ENCODE peak calls at places on chromosomes 2 and 18, in six cellular contexts. One of them, this sample, is unnamed. For H3K4me1, the result is how much of the 10 kb centered on the place peaks cover.

GRCh38 chr2:215979615-215980014 is 33.7 kb downstream of the MREG start:
- DNase-seq in upper lobe of right lung: no peak
- DNase-seq in lower lobe of right lung: no peak
- DNase-seq in right atrium auricular region: no peak
- DNase-seq in thyroid gland: no peak
- DNase-seq in gastrocnemius medialis: no peak
- DNase-seq in this sample: no peak

GRCh38 chr2:105325389-105325963 is 4.1 kb downstream of the TGFBRAP1 start:
- DNase-seq in lower lobe of right lung: no peak
- DNase-seq in gastrocnemius medialis: no peak
- DNase-seq in upper lobe of right lung: no peak
- DNase-seq in right atrium auricular region: no peak
- DNase-seq in thyroid gland: no peak
- DNase-seq in this sample: no peak

GRCh38 chr2:10048501-10049171 is 5.3 kb downstream of the KLF11 start:
- DNase-seq in right atrium auricular region: no peak
- DNase-seq in upper lobe of right lung: no peak
- DNase-seq in thyroid gland: no peak
- DNase-seq in gastrocnemius medialis: no peak
- DNase-seq in lower lobe of right lung: peak
- DNase-seq in this sample: no peak

GRCh38 chr2:112829247-112829646 is 7.3 kb downstream of the IL1B start:
- DNase-seq in right atrium auricular region: no peak
- DNase-seq in thyroid gland: no peak
- DNase-seq in upper lobe of right lung: no peak
- DNase-seq in gastrocnemius medialis: no peak
- DNase-seq in lower lobe of right lung: no peak
- DNase-seq in this sample: no peak

GRCh38 chr2:17947113-17947512 is 68.6 kb downstream of the KCNS3 start:
- DNase-seq in right atrium auricular region: no peak
- DNase-seq in upper lobe of right lung: no peak
- DNase-seq in lower lobe of right lung: no peak
- DNase-seq in gastrocnemius medialis: no peak
- DNase-seq in thyroid gland: no peak
- DNase-seq in this sample: no peak

GRCh38 chr2:37323770-37324535 is 680 bp downstream of the PRKD3 start:
- DNase-seq in right atrium auricular region: no peak
- DNase-seq in lower lobe of right lung: peak
- DNase-seq in gastrocnemius medialis: peak
- DNase-seq in upper lobe of right lung: peak
- DNase-seq in thyroid gland: peak
- DNase-seq in this sample: peak

GRCh38 chr2:180062178-180062577 is 55.1 kb upstream of the CWC22 start:
- DNase-seq in lower lobe of right lung: no peak
- DNase-seq in upper lobe of right lung: no peak
- DNase-seq in thyroid gland: no peak
- DNase-seq in gastrocnemius medialis: no peak
- DNase-seq in right atrium auricular region: no peak
- DNase-seq in this sample: no peak

GRCh38 chr18:51211552-51211951 is 14.1 kb upstream of the MEX3C start:
- DNase-seq in gastrocnemius medialis: no peak
- DNase-seq in upper lobe of right lung: no peak
- DNase-seq in thyroid gland: no peak
- DNase-seq in lower lobe of right lung: peak
- DNase-seq in right atrium auricular region: peak
- DNase-seq in this sample: no peak

GRCh38 chr2:46653539-46653938 is 174.2 kb downstream of the TMEM247 start:
- DNase-seq in upper lobe of right lung: no peak
- DNase-seq in lower lobe of right lung: no peak
- DNase-seq in right atrium auricular region: no peak
- DNase-seq in gastrocnemius medialis: no peak
- DNase-seq in thyroid gland: no peak
- DNase-seq in this sample: no peak

GRCh38 chr2:101080214-101081068 is 70.7 kb downstream of the TBC1D8 start:
- DNase-seq in upper lobe of right lung: no peak
- DNase-seq in thyroid gland: no peak
- DNase-seq in gastrocnemius medialis: peak
- DNase-seq in right atrium auricular region: no peak
- DNase-seq in lower lobe of right lung: no peak
- DNase-seq in this sample: no peak

GRCh38 chr2:203775684-203776083 is 69.2 kb downstream of the CD28 start:
- DNase-seq in lower lobe of right lung: no peak
- DNase-seq in upper lobe of right lung: no peak
- DNase-seq in thyroid gland: no peak
- DNase-seq in gastrocnemius medialis: no peak
- DNase-seq in right atrium auricular region: no peak
- DNase-seq in this sample: no peak

GRCh38 chr18:45110577-45111506 is 430.2 kb downstream of the SETBP1 start:
- DNase-seq in lower lobe of right lung: no peak
- DNase-seq in upper lobe of right lung: no peak
- DNase-seq in right atrium auricular region: no peak
- DNase-seq in gastrocnemius medialis: peak
- DNase-seq in thyroid gland: peak
- DNase-seq in this sample: peak

GRCh38 chr2:118348380-118349024 is 260.2 kb downstream of the INSIG2 start:
- DNase-seq in upper lobe of right lung: no peak
- DNase-seq in right atrium auricular region: no peak
- DNase-seq in thyroid gland: no peak
- DNase-seq in lower lobe of right lung: no peak
- DNase-seq in gastrocnemius medialis: no peak
- DNase-seq in this sample: no peak

GRCh38 chr2:187544371-187545080 is 9.7 kb downstream of the TFPI start:
- DNase-seq in upper lobe of right lung: peak
- DNase-seq in gastrocnemius medialis: no peak
- DNase-seq in thyroid gland: no peak
- DNase-seq in lower lobe of right lung: peak
- DNase-seq in right atrium auricular region: peak
- DNase-seq in this sample: peak

GRCh38 chr2:200625958-200626363 is 40.1 kb downstream of the AOX1 start:
- DNase-seq in thyroid gland: no peak
- DNase-seq in lower lobe of right lung: no peak
- DNase-seq in right atrium auricular region: no peak
- DNase-seq in gastrocnemius medialis: no peak
- DNase-seq in upper lobe of right lung: no peak
- DNase-seq in this sample: no peak

GRCh38 chr2:227079726-227080125 is 84.3 kb downstream of the COL4A4 start:
- DNase-seq in thyroid gland: no peak
- DNase-seq in right atrium auricular region: no peak
- DNase-seq in lower lobe of right lung: no peak
- DNase-seq in gastrocnemius medialis: no peak
- DNase-seq in upper lobe of right lung: no peak
- DNase-seq in this sample: no peak

GRCh38 chr2:84901593-84902120 is 3.8 kb upstream of the TMSB10 start:
- DNase-seq in lower lobe of right lung: no peak
- DNase-seq in gastrocnemius medialis: no peak
- DNase-seq in right atrium auricular region: peak
- DNase-seq in upper lobe of right lung: no peak
- DNase-seq in thyroid gland: no peak
- DNase-seq in this sample: no peak

GRCh38 chr2:14081526-14081925 is 551.0 kb upstream of the LRATD1 start:
- DNase-seq in gastrocnemius medialis: no peak
- DNase-seq in thyroid gland: no peak
- DNase-seq in lower lobe of right lung: no peak
- DNase-seq in upper lobe of right lung: no peak
- DNase-seq in right atrium auricular region: no peak
- DNase-seq in this sample: no peak

GRCh38 chr2:163757811-163758210 is 22.0 kb upstream of the FIGN start:
- DNase-seq in upper lobe of right lung: no peak
- DNase-seq in right atrium auricular region: no peak
- DNase-seq in lower lobe of right lung: no peak
- DNase-seq in gastrocnemius medialis: no peak
- DNase-seq in thyroid gland: no peak
- DNase-seq in this sample: no peak

GRCh38 chr2:186966015-186966414 is 117.0 kb upstream of the ZSWIM2 start:
- DNase-seq in thyroid gland: no peak
- DNase-seq in upper lobe of right lung: no peak
- DNase-seq in right atrium auricular region: no peak
- DNase-seq in gastrocnemius medialis: no peak
- DNase-seq in lower lobe of right lung: no peak
- DNase-seq in this sample: no peak

DNA sequence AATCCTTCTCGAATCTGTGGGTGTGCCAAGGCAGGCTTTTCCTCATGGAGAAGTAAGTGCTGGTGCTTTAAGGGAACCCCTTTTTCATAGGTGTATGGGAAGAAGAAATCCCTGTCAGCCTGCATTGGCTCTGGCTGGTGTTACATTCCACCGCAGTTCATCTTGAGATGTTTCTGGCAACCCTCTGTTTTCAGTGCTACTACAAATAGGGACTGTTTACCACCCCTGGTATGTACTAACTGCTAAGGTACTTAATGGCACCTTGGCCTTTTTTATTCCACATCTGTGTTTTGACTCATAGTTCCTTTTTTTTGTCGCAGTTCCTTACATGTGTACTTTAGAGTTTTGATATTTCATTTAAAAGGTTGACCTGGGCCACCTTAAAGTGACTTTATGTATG is 248.5 kb downstream of the FHOD3 start:
- DNase-seq in upper lobe of right lung: no peak
- DNase-seq in gastrocnemius medialis: no peak
- DNase-seq in thyroid gland: no peak
- DNase-seq in right atrium auricular region: no peak
- DNase-seq in lower lobe of right lung: no peak
- DNase-seq in this sample: no peak
- H3K27ac ChIP-seq in upper lobe of right lung: no peak
- H3K27ac ChIP-seq in gastrocnemius medialis: no peak
- H3K27ac ChIP-seq in thyroid gland: no peak
- H3K27ac ChIP-seq in right atrium auricular region: peak
- H3K27ac ChIP-seq in lower lobe of right lung: no peak
- H3K27ac ChIP-seq in this sample: no peak

GRCh38 chr18:23162473-23162872 is 27.2 kb downstream of the CABLES1 start:
- DNase-seq in thyroid gland: no peak
- DNase-seq in gastrocnemius medialis: no peak
- DNase-seq in upper lobe of right lung: no peak
- DNase-seq in lower lobe of right lung: no peak
- DNase-seq in right atrium auricular region: no peak
- DNase-seq in this sample: no peak

GRCh38 chr18:23158058-23158457 is 22.8 kb downstream of the CABLES1 start:
- DNase-seq in gastrocnemius medialis: no peak
- DNase-seq in right atrium auricular region: no peak
- DNase-seq in thyroid gland: no peak
- DNase-seq in upper lobe of right lung: no peak
- DNase-seq in lower lobe of right lung: no peak
- DNase-seq in this sample: no peak

GRCh38 chr18:23155537-23155936 is 20.3 kb downstream of the CABLES1 start:
- DNase-seq in right atrium auricular region: no peak
- DNase-seq in gastrocnemius medialis: no peak
- DNase-seq in upper lobe of right lung: no peak
- DNase-seq in thyroid gland: no peak
- DNase-seq in lower lobe of right lung: no peak
- DNase-seq in this sample: no peak

GRCh38 chr18:23156134-23156533 is 20.8 kb downstream of the CABLES1 start:
- DNase-seq in right atrium auricular region: no peak
- DNase-seq in upper lobe of right lung: no peak
- DNase-seq in gastrocnemius medialis: no peak
- DNase-seq in lower lobe of right lung: no peak
- DNase-seq in thyroid gland: no peak
- DNase-seq in this sample: no peak

DNA sequence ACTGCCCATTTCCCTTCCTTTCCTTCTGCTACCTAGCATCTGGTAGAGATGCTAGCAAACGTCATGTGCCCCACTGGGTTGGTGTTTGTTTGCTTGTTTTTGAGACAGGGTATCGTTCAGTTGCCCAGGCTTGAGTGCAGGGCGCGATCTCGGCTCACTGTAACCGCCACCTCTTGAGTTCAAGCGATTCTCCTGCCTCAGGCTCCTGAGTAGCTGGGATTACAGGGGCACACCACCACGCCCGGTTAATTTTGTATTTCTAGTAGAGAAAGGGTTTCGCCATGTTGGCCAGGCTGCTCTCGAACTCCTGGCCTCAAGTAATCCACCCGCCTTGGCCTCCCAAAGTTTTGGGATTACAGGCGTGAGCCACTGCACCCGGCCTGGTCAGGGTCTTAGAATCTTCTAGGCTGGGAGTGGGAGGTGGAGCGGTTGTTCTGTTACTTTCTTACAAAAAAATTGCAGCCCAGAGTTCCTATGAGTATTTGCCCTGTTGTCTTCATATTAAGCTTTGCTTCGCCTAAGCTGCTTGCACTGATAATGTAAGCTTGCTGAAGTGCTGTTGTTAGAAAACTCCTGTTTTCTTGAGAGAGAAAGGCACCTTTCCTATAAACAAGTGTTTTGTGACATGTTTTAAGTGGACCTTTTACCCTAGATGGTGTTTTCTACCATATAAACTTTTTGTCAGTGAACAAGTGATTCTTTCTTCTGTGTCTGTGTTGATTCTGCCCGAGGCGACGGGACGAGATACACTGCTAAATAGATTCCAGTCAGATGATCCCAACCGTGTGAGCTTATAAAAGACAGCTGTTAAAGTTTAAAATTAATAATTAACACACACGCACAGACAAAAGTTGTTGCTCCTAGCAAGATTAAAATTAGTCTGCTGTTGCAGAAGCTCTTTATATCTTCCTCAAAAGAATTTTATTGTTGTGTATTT is 23.9 kb downstream of the CABLES1 start:
- DNase-seq in gastrocnemius medialis: no peak
- DNase-seq in thyroid gland: no peak
- DNase-seq in right atrium auricular region: no peak
- DNase-seq in upper lobe of right lung: no peak
- DNase-seq in lower lobe of right lung: no peak
- DNase-seq in this sample: no peak
- H3K4me1 ChIP-seq in gastrocnemius medialis: under half
- H3K4me1 ChIP-seq in thyroid gland: under half
- H3K4me1 ChIP-seq in right atrium auricular region: under half
- H3K4me1 ChIP-seq in upper lobe of right lung: under half
- H3K4me1 ChIP-seq in lower lobe of right lung: under half
- H3K4me1 ChIP-seq in this sample: under half

GRCh38 chr2:46131-46470 is 204 bp downstream of the FAM110C start:
- DNase-seq in right atrium auricular region: no peak
- DNase-seq in upper lobe of right lung: peak
- DNase-seq in gastrocnemius medialis: no peak
- DNase-seq in lower lobe of right lung: no peak
- DNase-seq in thyroid gland: no peak
- DNase-seq in this sample: no peak
- H3K27ac ChIP-seq in right atrium auricular region: peak
- H3K27ac ChIP-seq in upper lobe of right lung: peak
- H3K27ac ChIP-seq in gastrocnemius medialis: no peak
- H3K27ac ChIP-seq in lower lobe of right lung: peak
- H3K27ac ChIP-seq in thyroid gland: peak
- H3K27ac ChIP-seq in this sample: peak

GRCh38 chr2:64312622-64312948 is 141.4 kb upstream of the LGALSL start:
- DNase-seq in lower lobe of right lung: no peak
- DNase-seq in gastrocnemius medialis: no peak
- DNase-seq in thyroid gland: no peak
- DNase-seq in upper lobe of right lung: no peak
- DNase-seq in right atrium auricular region: no peak
- DNase-seq in this sample: no peak

GRCh38 chr2:64313311-64313710 is 140.7 kb upstream of the LGALSL start:
- DNase-seq in thyroid gland: no peak
- DNase-seq in gastrocnemius medialis: no peak
- DNase-seq in upper lobe of right lung: no peak
- DNase-seq in lower lobe of right lung: no peak
- DNase-seq in right atrium auricular region: no peak
- DNase-seq in this sample: no peak

GRCh38 chr2:64315561-64315960 is 138.4 kb upstream of the LGALSL start:
- DNase-seq in thyroid gland: no peak
- DNase-seq in right atrium auricular region: no peak
- DNase-seq in gastrocnemius medialis: no peak
- DNase-seq in upper lobe of right lung: no peak
- DNase-seq in lower lobe of right lung: no peak
- DNase-seq in this sample: no peak

GRCh38 chr2:64311948-64312621 is 141.9 kb upstream of the LGALSL start:
- DNase-seq in lower lobe of right lung: peak
- DNase-seq in gastrocnemius medialis: peak
- DNase-seq in right atrium auricular region: peak
- DNase-seq in upper lobe of right lung: peak
- DNase-seq in thyroid gland: peak
- DNase-seq in this sample: peak

GRCh38 chr2:64311191-64311910 is 142.6 kb upstream of the LGALSL start:
- DNase-seq in upper lobe of right lung: no peak
- DNase-seq in right atrium auricular region: no peak
- DNase-seq in lower lobe of right lung: no peak
- DNase-seq in thyroid gland: no peak
- DNase-seq in gastrocnemius medialis: no peak
- DNase-seq in this sample: no peak
- H3K4me1 ChIP-seq in upper lobe of right lung: under half
- H3K4me1 ChIP-seq in right atrium auricular region: under half
- H3K4me1 ChIP-seq in lower lobe of right lung: under half
- H3K4me1 ChIP-seq in thyroid gland: under half
- H3K4me1 ChIP-seq in gastrocnemius medialis: under half
- H3K4me1 ChIP-seq in this sample: under half